ENCODE peak calls at places on chromosomes 6 and 20, in ten cellular contexts. L is testis; H is RWPE1; M is nucleus accumbens; Z is hippocampal formation; K is naive thymus-derived CD8-positive, alpha-beta T cell; E is brain microvascular endothelial cell; Q is hypothalamus; I is WTC11; N is GM04503. Y is an unnamed sample.

GRCh38 chr6:11710221-11710836 is 68.3 kb downstream of the ADTRP start:
- DNase-seq in L (no peak), E (no peak), I (no peak), K (peak; percentile 77), M (no peak), Z (no peak), H (no peak), N (no peak), Q (no peak), Y (no peak)

GRCh38 chr6:68447112-68447511 is 188.0 kb upstream of the ADGRB3 start:
- DNase-seq in L (no peak), Z (no peak), H (no peak), Q (no peak), K (no peak), E (no peak), M (no peak), N (no peak), I (peak; percentile 13), Y (no peak)

GRCh38 chr6:28710466-28711191 is 184.9 kb downstream of the GPX5 start:
- DNase-seq in L (no peak), Z (no peak), I (peak; percentile 73), N (no peak), K (no peak), E (peak; percentile 88), M (no peak), Q (no peak), H (no peak), Y (no peak)

GRCh38 chr6:57173056-57173885 is 1.1 kb downstream of the BAG2 start:
- DNase-seq in E (no peak), Q (no peak), I (no peak), L (peak; percentile 52), K (peak; percentile 47), M (no peak), H (peak; percentile 40), N (no peak), Z (no peak), Y (peak; percentile 5)

GRCh38 chr6:121595646-121596045 is 160.2 kb downstream of the GJA1 start:
- DNase-seq in N (no peak), Q (no peak), I (no peak), E (no peak), K (no peak), L (no peak), M (no peak), H (no peak), Z (no peak), Y (no peak)

GRCh38 chr6:164749126-164749758 is 560.2 kb downstream of the C6orf118 start:
- DNase-seq in Z (no peak), E (no peak), K (no peak), L (no peak), M (no peak), I (no peak), Q (no peak), H (peak; percentile 1), N (no peak), Y (no peak)

GRCh38 chr6:15109338-15110090 is 136.4 kb upstream of the JARID2 start:
- DNase-seq in I (no peak), L (no peak), M (no peak), Q (no peak), E (no peak), N (no peak), K (no peak), H (no peak), Z (no peak), Y (no peak)

GRCh38 chr6:41548098-41548840 is 2.1 kb downstream of the FOXP4 start:
- DNase-seq in N (no peak), Q (no peak), Z (no peak), E (no peak), H (no peak), L (no peak), M (no peak), K (peak; percentile 36), I (no peak), Y (no peak)

GRCh38 chr6:35620706-35621105 is 68.0 kb downstream of the FKBP5 start:
- DNase-seq in N (no peak), L (no peak), Z (no peak), H (no peak), K (no peak), M (no peak), E (no peak), I (no peak), Q (no peak), Y (no peak)

GRCh38 chr20:48169650-48170049 is 384.4 kb upstream of the SULF2 start:
- DNase-seq in L (no peak), K (no peak), Z (no peak), E (no peak), N (no peak), I (no peak), M (no peak), Q (no peak), H (no peak), Y (no peak)

GRCh38 chr6:82397962-82398692 is 34.5 kb downstream of the TPBG start:
- DNase-seq in Z (no peak), Q (no peak), I (no peak), H (peak; percentile 74), M (no peak), L (no peak), N (peak; percentile 14), E (no peak), K (no peak), Y (no peak)

GRCh38 chr20:61492065-61492464 is 240.0 kb downstream of the CDH4 start:
- DNase-seq in M (no peak), K (no peak), E (no peak), Z (no peak), N (no peak), L (no peak), H (no peak), Q (no peak), I (no peak), Y (no peak)

GRCh38 chr20:46828471-46828870 is 66.2 kb upstream of the EYA2 start:
- DNase-seq in M (no peak), Q (no peak), K (no peak), L (no peak), N (peak; percentile 46), E (peak; percentile 57), I (no peak), Z (no peak), H (no peak), Y (no peak)

GRCh38 chr6:4281341-4282293 is 146.2 kb upstream of the ECI2 start:
- DNase-seq in I (peak; percentile 64), N (no peak), M (peak; percentile 28), L (peak; percentile 58), E (peak; percentile 39), K (peak; percentile 12), Q (no peak), Z (peak; percentile 43), H (peak; percentile 81), Y (peak; percentile 75)

GRCh38 chr6:31908791-31909190 is 6.9 kb upstream of the ZBTB12 start:
- DNase-seq in K (no peak), N (no peak), Q (no peak), M (no peak), Z (no peak), I (no peak), H (no peak), E (peak; percentile 76), L (no peak), Y (no peak)

GRCh38 chr20:11901127-11901526 is 16.6 kb upstream of the BTBD3 start:
- DNase-seq in I (no peak), Z (no peak), H (peak; percentile 57), M (no peak), Q (no peak), L (no peak), E (peak; percentile 84), N (peak; percentile 72), K (no peak), Y (no peak)

GRCh38 chr6:40714576-40715500 is 127.7 kb upstream of the LRFN2 start:
- DNase-seq in Q (no peak), N (no peak), K (no peak), H (no peak), Z (no peak), M (no peak), E (no peak), L (no peak), I (no peak), Y (peak; percentile 97)

GRCh38 chr20:20237093-20237959 is 130.6 kb upstream of the INSM1 start:
- DNase-seq in I (peak; percentile 54), K (no peak), M (no peak), Q (no peak), N (no peak), Z (no peak), L (peak; percentile 52), H (peak; percentile 69), E (peak; percentile 21), Y (no peak)

GRCh38 chr6:1409774-1410465 is 20.5 kb downstream of the FOXF2 start:
- DNase-seq in N (no peak), H (no peak), M (no peak), Z (no peak), L (no peak), Q (no peak), E (no peak), I (no peak), K (no peak), Y (no peak)

GRCh38 chr6:166289181-166290061 is 18.8 kb downstream of the PRR18 start:
- DNase-seq in M (no peak), L (no peak), H (no peak), I (no peak), Q (no peak), Z (no peak), K (no peak), E (no peak), N (no peak), Y (no peak)

GRCh38 chr20:63064310-63064709 is 57.5 kb upstream of the BHLHE23 start:
- DNase-seq in N (no peak), I (peak; percentile 13), E (no peak), H (no peak), M (no peak), Z (no peak), Q (no peak), L (no peak), K (no peak), Y (peak; percentile 72)

GRCh38 chr20:58072695-58073671 is 155.5 kb downstream of the ANKRD60 start:
- DNase-seq in L (no peak), H (no peak), N (no peak), I (no peak), Q (no peak), Z (no peak), M (no peak), K (no peak), E (no peak), Y (no peak)

GRCh38 chr6:104606361-104606760 is 253.4 kb downstream of the HACE1 start:
- DNase-seq in I (no peak), K (no peak), Z (no peak), Q (no peak), N (no peak), L (no peak), H (no peak), E (no peak), M (no peak), Y (peak; percentile 28)

GRCh38 chr6:119353696-119354095 is 4.1 kb upstream of the MAN1A1 start:
- DNase-seq in N (no peak), Q (no peak), E (no peak), I (no peak), Z (no peak), L (no peak), M (no peak), H (no peak), K (no peak), Y (no peak)

GRCh38 chr20:22663528-22664025 is 79.2 kb upstream of the FOXA2 start:
- DNase-seq in E (no peak), I (peak; percentile 44), N (no peak), L (no peak), Q (no peak), K (no peak), M (no peak), H (no peak), Z (no peak), Y (no peak)

GRCh38 chr20:21105429-21106170 is 558 bp downstream of the LINC00237 start:
- DNase-seq in Z (no peak), Q (no peak), K (no peak), M (no peak), N (no peak), H (no peak), I (peak; percentile 54), L (no peak), E (no peak), Y (no peak)

GRCh38 chr6:37607949-37608348 is 89.7 kb downstream of the MDGA1 start:
- DNase-seq in N (no peak), K (no peak), I (no peak), H (peak; percentile 25), Q (no peak), E (peak; percentile 20), Z (peak; percentile 15), L (no peak), M (no peak), Y (no peak)

GRCh38 chr6:5671162-5671561 is 335.6 kb downstream of the NRN1 start:
- DNase-seq in Q (no peak), Z (peak; percentile 29), L (peak; percentile 17), N (peak; percentile 46), M (no peak), H (peak; percentile 42), K (peak; percentile 47), E (no peak), I (no peak), Y (peak; percentile 97)